ENCODE peak calls at places on chromosomes 2 and 18, in ten cellular contexts. One of them, this sample, is unnamed.

GRCh38 chr18:33152376-33152775 is 288.1 kb downstream of the CCDC178 start:
- DNase-seq in mucosa of descending colon: no peak
- DNase-seq in H1: no peak
- DNase-seq in neural crest cell: no peak
- DNase-seq in omental fat pad: no peak
- DNase-seq in left lung: no peak
- DNase-seq in GM23338: no peak
- DNase-seq in endothelial cell: no peak
- DNase-seq in AG04449: no peak
- DNase-seq in cardiac fibroblast: no peak
- DNase-seq in this sample: no peak

GRCh38 chr2:47651296-47651695 is 131.6 kb upstream of the MSH6 start:
- DNase-seq in left lung: no peak
- DNase-seq in H1: no peak
- DNase-seq in cardiac fibroblast: no peak
- DNase-seq in endothelial cell: no peak
- DNase-seq in neural crest cell: no peak
- DNase-seq in AG04449: no peak
- DNase-seq in mucosa of descending colon: no peak
- DNase-seq in GM23338: no peak
- DNase-seq in omental fat pad: no peak
- DNase-seq in this sample: no peak

GRCh38 chr18:57759650-57760049 is 43.5 kb downstream of the ATP8B1 start:
- DNase-seq in endothelial cell: no peak
- DNase-seq in mucosa of descending colon: no peak
- DNase-seq in cardiac fibroblast: no peak
- DNase-seq in H1: no peak
- DNase-seq in AG04449: no peak
- DNase-seq in neural crest cell: no peak
- DNase-seq in left lung: no peak
- DNase-seq in GM23338: no peak
- DNase-seq in omental fat pad: no peak
- DNase-seq in this sample: no peak

GRCh38 chr18:45482286-45482685 is 133.0 kb upstream of the SLC14A2 start:
- DNase-seq in endothelial cell: no peak
- DNase-seq in omental fat pad: no peak
- DNase-seq in left lung: no peak
- DNase-seq in cardiac fibroblast: peak
- DNase-seq in mucosa of descending colon: no peak
- DNase-seq in AG04449: no peak
- DNase-seq in H1: no peak
- DNase-seq in neural crest cell: no peak
- DNase-seq in GM23338: no peak
- DNase-seq in this sample: no peak

GRCh38 chr18:75489493-75490190 is 62.1 kb upstream of the SMIM21 start:
- DNase-seq in endothelial cell: no peak
- DNase-seq in left lung: no peak
- DNase-seq in mucosa of descending colon: no peak
- DNase-seq in AG04449: peak
- DNase-seq in H1: no peak
- DNase-seq in neural crest cell: no peak
- DNase-seq in cardiac fibroblast: peak
- DNase-seq in GM23338: no peak
- DNase-seq in omental fat pad: no peak
- DNase-seq in this sample: no peak

GRCh38 chr2:230225486-230225885 is at the start of gene SP140:
- DNase-seq in H1: no peak
- DNase-seq in omental fat pad: no peak
- DNase-seq in mucosa of descending colon: peak
- DNase-seq in GM23338: no peak
- DNase-seq in AG04449: no peak
- DNase-seq in endothelial cell: no peak
- DNase-seq in cardiac fibroblast: no peak
- DNase-seq in neural crest cell: no peak
- DNase-seq in left lung: peak
- DNase-seq in this sample: no peak

GRCh38 chr2:30784682-30785081 is 22.6 kb downstream of the CAPN13 start:
- DNase-seq in left lung: no peak
- DNase-seq in GM23338: no peak
- DNase-seq in mucosa of descending colon: no peak
- DNase-seq in omental fat pad: no peak
- DNase-seq in H1: peak
- DNase-seq in neural crest cell: no peak
- DNase-seq in AG04449: no peak
- DNase-seq in endothelial cell: no peak
- DNase-seq in cardiac fibroblast: no peak
- DNase-seq in this sample: no peak

GRCh38 chr2:212721026-212721451 is 182.4 kb upstream of the ERBB4 start:
- DNase-seq in AG04449: no peak
- DNase-seq in endothelial cell: no peak
- DNase-seq in neural crest cell: no peak
- DNase-seq in mucosa of descending colon: peak
- DNase-seq in GM23338: no peak
- DNase-seq in cardiac fibroblast: no peak
- DNase-seq in H1: no peak
- DNase-seq in left lung: peak
- DNase-seq in omental fat pad: no peak
- DNase-seq in this sample: no peak

GRCh38 chr2:234564719-234565118 is 67.8 kb upstream of the ARL4C start:
- DNase-seq in H1: no peak
- DNase-seq in mucosa of descending colon: no peak
- DNase-seq in endothelial cell: no peak
- DNase-seq in cardiac fibroblast: peak
- DNase-seq in GM23338: no peak
- DNase-seq in omental fat pad: no peak
- DNase-seq in neural crest cell: no peak
- DNase-seq in left lung: no peak
- DNase-seq in AG04449: no peak
- DNase-seq in this sample: no peak

GRCh38 chr2:120383191-120383590 is 37.3 kb downstream of the INHBB start:
- DNase-seq in cardiac fibroblast: no peak
- DNase-seq in left lung: no peak
- DNase-seq in AG04449: no peak
- DNase-seq in GM23338: no peak
- DNase-seq in mucosa of descending colon: no peak
- DNase-seq in omental fat pad: no peak
- DNase-seq in neural crest cell: no peak
- DNase-seq in endothelial cell: no peak
- DNase-seq in H1: no peak
- DNase-seq in this sample: no peak

GRCh38 chr18:76274470-76275289 is 220.4 kb downstream of the ZNF516 start:
- DNase-seq in cardiac fibroblast: no peak
- DNase-seq in H1: no peak
- DNase-seq in AG04449: no peak
- DNase-seq in neural crest cell: peak
- DNase-seq in omental fat pad: no peak
- DNase-seq in GM23338: peak
- DNase-seq in endothelial cell: peak
- DNase-seq in left lung: no peak
- DNase-seq in mucosa of descending colon: no peak
- DNase-seq in this sample: peak

GRCh38 chr2:13106302-13106701 is 389.6 kb downstream of the TRIB2 start:
- DNase-seq in neural crest cell: no peak
- DNase-seq in AG04449: no peak
- DNase-seq in endothelial cell: no peak
- DNase-seq in GM23338: peak
- DNase-seq in omental fat pad: no peak
- DNase-seq in cardiac fibroblast: no peak
- DNase-seq in mucosa of descending colon: no peak
- DNase-seq in H1: no peak
- DNase-seq in left lung: no peak
- DNase-seq in this sample: peak

GRCh38 chr2:42793314-42794270 is 1.2 kb upstream of the HAAO start:
- DNase-seq in neural crest cell: no peak
- DNase-seq in H1: no peak
- DNase-seq in GM23338: peak
- DNase-seq in mucosa of descending colon: no peak
- DNase-seq in AG04449: no peak
- DNase-seq in endothelial cell: no peak
- DNase-seq in cardiac fibroblast: no peak
- DNase-seq in omental fat pad: no peak
- DNase-seq in left lung: no peak
- DNase-seq in this sample: no peak

GRCh38 chr2:198494940-198495339 is 690.5 kb downstream of the PLCL1 start:
- DNase-seq in cardiac fibroblast: no peak
- DNase-seq in GM23338: no peak
- DNase-seq in AG04449: no peak
- DNase-seq in endothelial cell: no peak
- DNase-seq in H1: no peak
- DNase-seq in omental fat pad: no peak
- DNase-seq in left lung: no peak
- DNase-seq in mucosa of descending colon: no peak
- DNase-seq in neural crest cell: no peak
- DNase-seq in this sample: no peak
- TF ChIP-seq CTCF in cardiac fibroblast: no peak
- TF ChIP-seq CTCF in GM23338: no peak
- TF ChIP-seq CTCF in AG04449: no peak
- TF ChIP-seq CTCF in endothelial cell: no peak
- TF ChIP-seq CTCF in H1: no peak
- TF ChIP-seq CTCF in omental fat pad: no peak
- TF ChIP-seq CTCF in left lung: no peak
- TF ChIP-seq CTCF in mucosa of descending colon: no peak
- TF ChIP-seq CTCF in neural crest cell: no peak
- TF ChIP-seq CTCF in this sample: no peak

GRCh38 chr2:73232471-73233153 is 427 bp downstream of the PRADC1 start:
- DNase-seq in cardiac fibroblast: no peak
- DNase-seq in endothelial cell: no peak
- DNase-seq in neural crest cell: no peak
- DNase-seq in left lung: no peak
- DNase-seq in mucosa of descending colon: peak
- DNase-seq in AG04449: no peak
- DNase-seq in omental fat pad: no peak
- DNase-seq in GM23338: no peak
- DNase-seq in H1: no peak
- DNase-seq in this sample: peak
- TF ChIP-seq CTCF in cardiac fibroblast: no peak
- TF ChIP-seq CTCF in endothelial cell: no peak
- TF ChIP-seq CTCF in neural crest cell: no peak
- TF ChIP-seq CTCF in left lung: no peak
- TF ChIP-seq CTCF in mucosa of descending colon: no peak
- TF ChIP-seq CTCF in AG04449: no peak
- TF ChIP-seq CTCF in omental fat pad: no peak
- TF ChIP-seq CTCF in GM23338: no peak
- TF ChIP-seq CTCF in H1: no peak
- TF ChIP-seq CTCF in this sample: no peak

GRCh38 chr2:144261336-144261735 is 258.6 kb downstream of the ZEB2 start:
- DNase-seq in left lung: no peak
- DNase-seq in AG04449: no peak
- DNase-seq in neural crest cell: no peak
- DNase-seq in omental fat pad: no peak
- DNase-seq in GM23338: peak
- DNase-seq in mucosa of descending colon: no peak
- DNase-seq in H1: no peak
- DNase-seq in cardiac fibroblast: no peak
- DNase-seq in endothelial cell: no peak
- DNase-seq in this sample: no peak

GRCh38 chr2:144267209-144267608 is 252.7 kb downstream of the ZEB2 start:
- DNase-seq in AG04449: no peak
- DNase-seq in omental fat pad: no peak
- DNase-seq in endothelial cell: no peak
- DNase-seq in GM23338: no peak
- DNase-seq in mucosa of descending colon: no peak
- DNase-seq in H1: no peak
- DNase-seq in cardiac fibroblast: no peak
- DNase-seq in neural crest cell: no peak
- DNase-seq in left lung: no peak
- DNase-seq in this sample: no peak

GRCh38 chr2:144268036-144268678 is 251.8 kb downstream of the ZEB2 start:
- DNase-seq in neural crest cell: no peak
- DNase-seq in endothelial cell: no peak
- DNase-seq in omental fat pad: no peak
- DNase-seq in AG04449: no peak
- DNase-seq in left lung: no peak
- DNase-seq in H1: no peak
- DNase-seq in cardiac fibroblast: no peak
- DNase-seq in mucosa of descending colon: no peak
- DNase-seq in GM23338: peak
- DNase-seq in this sample: no peak

GRCh38 chr2:144261966-144262365 is 258.0 kb downstream of the ZEB2 start:
- DNase-seq in cardiac fibroblast: no peak
- DNase-seq in left lung: no peak
- DNase-seq in mucosa of descending colon: no peak
- DNase-seq in AG04449: no peak
- DNase-seq in H1: no peak
- DNase-seq in omental fat pad: no peak
- DNase-seq in neural crest cell: no peak
- DNase-seq in endothelial cell: no peak
- DNase-seq in GM23338: no peak
- DNase-seq in this sample: no peak

GRCh38 chr2:144265654-144266053 is 254.3 kb downstream of the ZEB2 start:
- DNase-seq in endothelial cell: no peak
- DNase-seq in cardiac fibroblast: no peak
- DNase-seq in mucosa of descending colon: no peak
- DNase-seq in omental fat pad: no peak
- DNase-seq in GM23338: no peak
- DNase-seq in neural crest cell: no peak
- DNase-seq in AG04449: no peak
- DNase-seq in H1: no peak
- DNase-seq in left lung: no peak
- DNase-seq in this sample: no peak
- TF ChIP-seq CTCF in endothelial cell: no peak
- TF ChIP-seq CTCF in cardiac fibroblast: no peak
- TF ChIP-seq CTCF in mucosa of descending colon: no peak
- TF ChIP-seq CTCF in omental fat pad: no peak
- TF ChIP-seq CTCF in GM23338: no peak
- TF ChIP-seq CTCF in neural crest cell: no peak
- TF ChIP-seq CTCF in AG04449: no peak
- TF ChIP-seq CTCF in H1: no peak
- TF ChIP-seq CTCF in left lung: no peak
- TF ChIP-seq CTCF in this sample: no peak

GRCh38 chr18:67590571-67591141 is 74.1 kb upstream of the DSEL start:
- DNase-seq in GM23338: peak
- DNase-seq in omental fat pad: no peak
- DNase-seq in left lung: no peak
- DNase-seq in mucosa of descending colon: no peak
- DNase-seq in cardiac fibroblast: peak
- DNase-seq in H1: no peak
- DNase-seq in neural crest cell: no peak
- DNase-seq in AG04449: no peak
- DNase-seq in endothelial cell: no peak
- DNase-seq in this sample: no peak
- TF ChIP-seq CTCF in GM23338: peak
- TF ChIP-seq CTCF in omental fat pad: no peak
- TF ChIP-seq CTCF in left lung: no peak
- TF ChIP-seq CTCF in mucosa of descending colon: no peak
- TF ChIP-seq CTCF in cardiac fibroblast: peak
- TF ChIP-seq CTCF in H1: no peak
- TF ChIP-seq CTCF in neural crest cell: no peak
- TF ChIP-seq CTCF in AG04449: no peak
- TF ChIP-seq CTCF in endothelial cell: no peak
- TF ChIP-seq CTCF in this sample: no peak

DNA sequence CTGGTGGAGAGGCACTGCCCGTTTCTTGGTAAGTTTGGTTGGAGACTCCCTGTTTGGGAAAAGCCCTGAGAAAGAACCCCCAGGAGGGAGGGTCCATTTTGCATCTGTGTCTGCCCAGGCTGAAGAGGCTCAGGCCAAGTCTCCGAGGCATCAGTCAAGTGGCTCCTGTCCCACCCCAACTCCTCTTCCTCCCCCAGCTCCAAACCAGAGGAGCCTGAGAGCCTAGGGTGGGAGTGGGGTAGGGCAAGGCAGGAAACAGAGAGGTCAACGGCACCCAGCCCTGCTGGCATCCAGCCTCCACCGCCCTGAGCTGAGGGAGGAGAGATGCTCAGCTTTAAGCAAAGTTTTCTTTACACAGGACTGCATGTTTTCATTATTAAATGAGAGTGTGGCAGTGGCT is 38.2 kb downstream of the CYP27C1 start:
- DNase-seq in endothelial cell: no peak
- DNase-seq in mucosa of descending colon: no peak
- DNase-seq in cardiac fibroblast: no peak
- DNase-seq in GM23338: no peak
- DNase-seq in omental fat pad: no peak
- DNase-seq in neural crest cell: no peak
- DNase-seq in AG04449: no peak
- DNase-seq in H1: no peak
- DNase-seq in left lung: no peak
- DNase-seq in this sample: no peak
- TF ChIP-seq CTCF in endothelial cell: no peak
- TF ChIP-seq CTCF in mucosa of descending colon: no peak
- TF ChIP-seq CTCF in cardiac fibroblast: no peak
- TF ChIP-seq CTCF in GM23338: no peak
- TF ChIP-seq CTCF in omental fat pad: no peak
- TF ChIP-seq CTCF in neural crest cell: no peak
- TF ChIP-seq CTCF in AG04449: no peak
- TF ChIP-seq CTCF in H1: no peak
- TF ChIP-seq CTCF in left lung: no peak
- TF ChIP-seq CTCF in this sample: no peak